ENCODE peak calls at places on chromosomes 5 and 9, in eight cellular contexts. One of them, this sample, is unnamed.

GRCh38 chr5:126368239-126368812 is 54.9 kb upstream of the GRAMD2B start:
- DNase-seq in K562: no peak
- DNase-seq in H1: peak
- DNase-seq in GM23338: peak
- DNase-seq in endothelial cell of umbilical vein: no peak
- DNase-seq in HCT116: no peak
- DNase-seq in HepG2: peak
- DNase-seq in GM12878: no peak
- DNase-seq in this sample: no peak

GRCh38 chr9:6785682-6786081 is 27.9 kb downstream of the KDM4C start:
- DNase-seq in K562: no peak
- DNase-seq in H1: no peak
- DNase-seq in GM23338: no peak
- DNase-seq in endothelial cell of umbilical vein: no peak
- DNase-seq in HCT116: no peak
- DNase-seq in HepG2: no peak
- DNase-seq in GM12878: no peak
- DNase-seq in this sample: no peak

GRCh38 chr5:14851067-14851422 is 20.5 kb downstream of the ANKH start:
- DNase-seq in K562: no peak
- DNase-seq in H1: no peak
- DNase-seq in GM23338: no peak
- DNase-seq in endothelial cell of umbilical vein: no peak
- DNase-seq in HCT116: no peak
- DNase-seq in HepG2: peak
- DNase-seq in GM12878: no peak
- DNase-seq in this sample: no peak

GRCh38 chr9:16572005-16572727 is 298.3 kb downstream of the BNC2 start:
- DNase-seq in K562: no peak
- DNase-seq in H1: no peak
- DNase-seq in GM23338: peak
- DNase-seq in endothelial cell of umbilical vein: no peak
- DNase-seq in HCT116: no peak
- DNase-seq in HepG2: no peak
- DNase-seq in GM12878: no peak
- DNase-seq in this sample: no peak

GRCh38 chr5:159175547-159175946 is 33.8 kb downstream of the RNF145 start:
- DNase-seq in K562: no peak
- DNase-seq in H1: no peak
- DNase-seq in GM23338: no peak
- DNase-seq in endothelial cell of umbilical vein: peak
- DNase-seq in HCT116: no peak
- DNase-seq in HepG2: no peak
- DNase-seq in GM12878: no peak
- DNase-seq in this sample: no peak

GRCh38 chr5:172678902-172679301 is 37.8 kb downstream of the NEURL1B start:
- DNase-seq in K562: peak
- DNase-seq in H1: no peak
- DNase-seq in GM23338: no peak
- DNase-seq in endothelial cell of umbilical vein: no peak
- DNase-seq in HCT116: no peak
- DNase-seq in HepG2: no peak
- DNase-seq in GM12878: no peak
- DNase-seq in this sample: no peak

GRCh38 chr5:138466900-138467710 is 1.8 kb downstream of the EGR1 start:
- DNase-seq in K562: no peak
- DNase-seq in H1: peak
- DNase-seq in GM23338: no peak
- DNase-seq in endothelial cell of umbilical vein: peak
- DNase-seq in HCT116: no peak
- DNase-seq in HepG2: no peak
- DNase-seq in GM12878: no peak
- DNase-seq in this sample: no peak

GRCh38 chr9:136832581-136832980 is 9.7 kb upstream of the AJM1 start:
- DNase-seq in K562: no peak
- DNase-seq in H1: no peak
- DNase-seq in GM23338: no peak
- DNase-seq in endothelial cell of umbilical vein: no peak
- DNase-seq in HCT116: no peak
- DNase-seq in HepG2: no peak
- DNase-seq in GM12878: no peak
- DNase-seq in this sample: no peak

GRCh38 chr5:34703767-34704324 is 47.7 kb downstream of the RAI14 start:
- DNase-seq in K562: no peak
- DNase-seq in H1: no peak
- DNase-seq in GM23338: peak
- DNase-seq in endothelial cell of umbilical vein: no peak
- DNase-seq in HCT116: no peak
- DNase-seq in HepG2: no peak
- DNase-seq in GM12878: no peak
- DNase-seq in this sample: no peak

GRCh38 chr5:103505581-103506305 is 56.8 kb downstream of the NUDT12 start:
- DNase-seq in K562: no peak
- DNase-seq in H1: no peak
- DNase-seq in GM23338: no peak
- DNase-seq in endothelial cell of umbilical vein: no peak
- DNase-seq in HCT116: no peak
- DNase-seq in HepG2: no peak
- DNase-seq in GM12878: no peak
- DNase-seq in this sample: no peak

GRCh38 chr5:68239485-68239884 is 23.9 kb downstream of the PIK3R1 start:
- DNase-seq in K562: peak
- DNase-seq in H1: no peak
- DNase-seq in GM23338: peak
- DNase-seq in endothelial cell of umbilical vein: peak
- DNase-seq in HCT116: no peak
- DNase-seq in HepG2: peak
- DNase-seq in GM12878: no peak
- DNase-seq in this sample: no peak

GRCh38 chr5:170451764-170452365 is 52.0 kb upstream of the KCNIP1 start:
- DNase-seq in K562: no peak
- DNase-seq in H1: no peak
- DNase-seq in GM23338: no peak
- DNase-seq in endothelial cell of umbilical vein: no peak
- DNase-seq in HCT116: no peak
- DNase-seq in HepG2: no peak
- DNase-seq in GM12878: no peak
- DNase-seq in this sample: no peak

GRCh38 chr9:112121633-112122032 is 53.5 kb downstream of the SUSD1 start:
- DNase-seq in K562: no peak
- DNase-seq in H1: no peak
- DNase-seq in GM23338: no peak
- DNase-seq in endothelial cell of umbilical vein: no peak
- DNase-seq in HCT116: no peak
- DNase-seq in HepG2: no peak
- DNase-seq in GM12878: no peak
- DNase-seq in this sample: no peak

GRCh38 chr5:80008945-80009344 is 17.9 kb upstream of the MTX3 start:
- DNase-seq in K562: no peak
- DNase-seq in H1: no peak
- DNase-seq in GM23338: no peak
- DNase-seq in endothelial cell of umbilical vein: no peak
- DNase-seq in HCT116: no peak
- DNase-seq in HepG2: no peak
- DNase-seq in GM12878: no peak
- DNase-seq in this sample: no peak

DNA sequence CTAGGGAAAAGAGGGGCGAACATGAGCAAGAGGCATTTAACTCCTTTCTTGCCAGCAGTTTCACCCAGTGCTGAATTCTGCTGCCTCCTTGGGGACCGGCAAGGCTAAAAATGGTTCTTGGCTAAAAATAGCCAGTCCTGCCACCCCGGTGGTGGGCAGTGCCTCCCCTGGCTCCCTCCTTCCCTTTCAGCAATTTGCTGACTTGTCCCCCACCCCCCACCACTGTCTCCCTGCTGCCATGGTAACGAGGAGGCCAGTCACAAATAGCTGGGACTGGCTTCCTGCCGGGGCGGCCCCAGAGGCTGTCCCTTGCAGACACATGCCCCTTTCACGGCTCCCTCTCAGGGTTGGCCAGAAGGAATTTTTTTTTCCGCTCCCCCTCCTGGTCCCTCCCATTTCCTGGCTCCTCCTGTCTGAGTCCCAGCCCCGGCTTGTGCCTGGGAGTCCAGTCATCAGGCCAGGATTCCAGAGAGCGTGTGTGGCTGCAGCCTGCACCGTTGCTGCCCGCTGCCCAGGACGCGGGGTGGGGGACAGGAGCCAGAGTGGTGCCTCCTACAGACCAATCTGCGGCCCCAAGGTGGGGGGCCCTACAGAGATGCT is 130.3 kb downstream of the RGS3 start:
- DNase-seq in K562: peak
- DNase-seq in H1: peak
- DNase-seq in GM23338: peak
- DNase-seq in endothelial cell of umbilical vein: peak
- DNase-seq in HCT116: peak
- DNase-seq in HepG2: peak
- DNase-seq in GM12878: no peak
- DNase-seq in this sample: no peak
- TF ChIP-seq POLR2AphosphoS5 in K562: no peak
- TF ChIP-seq POLR2AphosphoS5 in H1: peak
- TF ChIP-seq POLR2AphosphoS5 in GM23338: peak
- TF ChIP-seq POLR2AphosphoS5 in endothelial cell of umbilical vein: peak
- TF ChIP-seq POLR2AphosphoS5 in HCT116: no peak
- TF ChIP-seq POLR2AphosphoS5 in HepG2: peak
- TF ChIP-seq POLR2AphosphoS5 in GM12878: peak
- TF ChIP-seq POLR2AphosphoS5 in this sample: peak

GRCh38 chr5:37839441-37840035 is 303 bp downstream of the GDNF start:
- DNase-seq in K562: no peak
- DNase-seq in H1: no peak
- DNase-seq in GM23338: peak
- DNase-seq in endothelial cell of umbilical vein: peak
- DNase-seq in HCT116: no peak
- DNase-seq in HepG2: peak
- DNase-seq in GM12878: no peak
- DNase-seq in this sample: no peak
- TF ChIP-seq EZH2 in K562: no peak
- TF ChIP-seq EZH2 in H1: peak
- TF ChIP-seq EZH2 in GM23338: peak
- TF ChIP-seq EZH2 in endothelial cell of umbilical vein: peak
- TF ChIP-seq EZH2 in HCT116: no peak
- TF ChIP-seq EZH2 in HepG2: peak
- TF ChIP-seq EZH2 in GM12878: no peak
- TF ChIP-seq EZH2 in this sample: no peak

DNA sequence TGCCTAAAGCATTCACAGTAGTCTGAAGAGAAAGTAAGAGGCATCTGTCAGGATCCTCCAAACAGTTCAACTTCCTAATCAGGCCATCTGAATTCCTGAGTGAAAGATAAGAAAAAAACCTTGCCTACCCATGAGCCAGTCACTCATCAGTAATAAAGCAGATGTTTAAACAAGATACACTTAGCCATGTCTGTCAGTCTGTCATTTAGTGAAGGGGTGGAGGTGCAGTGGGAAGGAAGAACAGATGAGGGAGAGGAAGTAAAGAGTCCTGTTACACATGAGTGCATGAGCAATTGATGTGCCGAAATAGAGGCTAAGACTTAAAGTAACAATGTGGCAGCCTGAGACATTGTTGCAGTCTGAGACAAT is 29.9 kb upstream of the DMRTA1 start:
- DNase-seq in K562: no peak
- DNase-seq in H1: no peak
- DNase-seq in GM23338: peak
- DNase-seq in endothelial cell of umbilical vein: peak
- DNase-seq in HCT116: no peak
- DNase-seq in HepG2: no peak
- DNase-seq in GM12878: no peak
- DNase-seq in this sample: no peak
- TF ChIP-seq POLR2AphosphoS5 in K562: no peak
- TF ChIP-seq POLR2AphosphoS5 in H1: no peak
- TF ChIP-seq POLR2AphosphoS5 in GM23338: no peak
- TF ChIP-seq POLR2AphosphoS5 in endothelial cell of umbilical vein: peak
- TF ChIP-seq POLR2AphosphoS5 in HCT116: no peak
- TF ChIP-seq POLR2AphosphoS5 in HepG2: no peak
- TF ChIP-seq POLR2AphosphoS5 in GM12878: no peak
- TF ChIP-seq POLR2AphosphoS5 in this sample: no peak

DNA sequence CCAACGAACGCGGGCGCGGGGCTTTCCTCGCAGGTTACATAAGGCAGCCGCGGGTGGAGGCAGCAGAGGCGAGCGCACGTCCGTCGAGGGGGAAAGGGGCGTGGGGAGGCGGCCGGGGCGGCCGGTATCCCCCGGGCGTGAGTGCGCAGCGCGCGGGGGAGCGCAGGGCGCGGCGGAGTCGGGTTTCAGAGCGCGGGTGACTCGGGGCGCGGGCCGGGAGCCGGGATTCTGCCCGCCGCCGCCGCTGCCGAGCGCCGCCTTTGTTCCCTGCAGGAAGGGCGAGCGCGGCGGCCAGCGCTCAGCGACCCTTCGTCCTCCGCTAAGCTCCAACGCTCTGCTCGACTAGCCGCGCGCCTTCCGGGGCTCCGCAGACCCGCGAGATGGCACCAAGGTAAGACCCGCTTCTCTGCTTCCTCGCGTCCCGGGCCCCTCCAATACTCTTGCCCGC is at the start of gene COL15A1:
- DNase-seq in K562: peak
- DNase-seq in H1: no peak
- DNase-seq in GM23338: peak
- DNase-seq in endothelial cell of umbilical vein: no peak
- DNase-seq in HCT116: no peak
- DNase-seq in HepG2: no peak
- DNase-seq in GM12878: no peak
- DNase-seq in this sample: no peak
- TF ChIP-seq EZH2 in K562: no peak
- TF ChIP-seq EZH2 in H1: peak
- TF ChIP-seq EZH2 in GM23338: no peak
- TF ChIP-seq EZH2 in endothelial cell of umbilical vein: peak
- TF ChIP-seq EZH2 in HCT116: no peak
- TF ChIP-seq EZH2 in HepG2: no peak
- TF ChIP-seq EZH2 in GM12878: no peak
- TF ChIP-seq EZH2 in this sample: no peak

GRCh38 chr5:73592546-73592945 is 27.0 kb downstream of the UTP15 start:
- DNase-seq in K562: no peak
- DNase-seq in H1: no peak
- DNase-seq in GM23338: no peak
- DNase-seq in endothelial cell of umbilical vein: no peak
- DNase-seq in HCT116: no peak
- DNase-seq in HepG2: no peak
- DNase-seq in GM12878: no peak
- DNase-seq in this sample: no peak

GRCh38 chr5:73587923-73588322 is 22.4 kb downstream of the UTP15 start:
- DNase-seq in K562: no peak
- DNase-seq in H1: no peak
- DNase-seq in GM23338: no peak
- DNase-seq in endothelial cell of umbilical vein: no peak
- DNase-seq in HCT116: no peak
- DNase-seq in HepG2: no peak
- DNase-seq in GM12878: no peak
- DNase-seq in this sample: no peak

GRCh38 chr5:73591698-73592501 is 26.4 kb downstream of the UTP15 start:
- DNase-seq in K562: no peak
- DNase-seq in H1: no peak
- DNase-seq in GM23338: no peak
- DNase-seq in endothelial cell of umbilical vein: peak
- DNase-seq in HCT116: no peak
- DNase-seq in HepG2: no peak
- DNase-seq in GM12878: no peak
- DNase-seq in this sample: no peak

GRCh38 chr5:73596705-73597328 is 29.2 kb upstream of the ARHGEF28 start:
- DNase-seq in K562: peak
- DNase-seq in H1: no peak
- DNase-seq in GM23338: peak
- DNase-seq in endothelial cell of umbilical vein: peak
- DNase-seq in HCT116: peak
- DNase-seq in HepG2: peak
- DNase-seq in GM12878: no peak
- DNase-seq in this sample: no peak

GRCh38 chr5:73591102-73591695 is 25.7 kb downstream of the UTP15 start:
- DNase-seq in K562: peak
- DNase-seq in H1: no peak
- DNase-seq in GM23338: peak
- DNase-seq in endothelial cell of umbilical vein: peak
- DNase-seq in HCT116: peak
- DNase-seq in HepG2: peak
- DNase-seq in GM12878: peak
- DNase-seq in this sample: peak
- TF ChIP-seq POLR2AphosphoS5 in K562: no peak
- TF ChIP-seq POLR2AphosphoS5 in H1: no peak
- TF ChIP-seq POLR2AphosphoS5 in GM23338: no peak
- TF ChIP-seq POLR2AphosphoS5 in endothelial cell of umbilical vein: no peak
- TF ChIP-seq POLR2AphosphoS5 in HCT116: no peak
- TF ChIP-seq POLR2AphosphoS5 in HepG2: no peak
- TF ChIP-seq POLR2AphosphoS5 in GM12878: no peak
- TF ChIP-seq POLR2AphosphoS5 in this sample: no peak